ENCODE peak calls at places on chromosomes 13 and 19, in five cellular contexts. T, F, D, G and J are unnamed samples.

GRCh38 chr19:2261438-2262172 is 5.4 kb upstream of the JSRP1 start:
- DNase-seq in T (no peak), F (no peak), D (peak; percentile 49), G (peak; percentile 38), J (no peak)

GRCh38 chr19:6062274-6062673 is 48.0 kb downstream of the RFX2 start:
- DNase-seq in T (no peak), F (no peak), D (peak; percentile 43), G (peak; percentile 40), J (peak; percentile 32)

GRCh38 chr19:49119411-49120324 is at the start of gene PPFIA3:
- DNase-seq in T (no peak), F (peak; percentile 13), D (no peak), G (peak; percentile 66), J (peak; percentile 55)

GRCh38 chr13:47000166-47000565 is 103.3 kb upstream of the HTR2A start:
- DNase-seq in T (no peak), F (no peak), D (no peak), G (no peak), J (peak; percentile 17)

GRCh38 chr13:99382428-99383133 is 75.4 kb upstream of the GPR183 start:
- DNase-seq in T (no peak), F (no peak), D (peak; percentile 28), G (no peak), J (no peak)

GRCh38 chr13:106151056-106151699 is 384.3 kb downstream of the EFNB2 start:
- DNase-seq in T (peak; percentile 95), F (no peak), D (no peak), G (peak; percentile 91), J (peak; percentile 98)

GRCh38 chr13:113410472-113411201 is 42.7 kb downstream of the ADPRHL1 start:
- DNase-seq in T (no peak), F (no peak), D (no peak), G (peak; percentile 15), J (peak; percentile 88)

GRCh38 chr19:2013683-2013961 is 1.9 kb downstream of the BTBD2 start:
- DNase-seq in T (no peak), F (no peak), D (no peak), G (no peak), J (no peak)